ENCODE peak calls at places on chromosomes 13 and 19, in five cellular contexts. One of them, this sample, is unnamed.

GRCh38 chr19:30253581-30253996 is 118.6 kb upstream of the ZNF536 start:
- DNase-seq in H9: no peak
- DNase-seq in H1: no peak
- DNase-seq in IMR-90: no peak
- DNase-seq in mesenchymal stem cell: no peak
- DNase-seq in this sample: no peak

GRCh38 chr19:11177592-11177991 is 19.8 kb downstream of the KANK2 start:
- DNase-seq in mesenchymal stem cell: no peak
- DNase-seq in IMR-90: no peak
- DNase-seq in H9: no peak
- DNase-seq in H1: no peak
- DNase-seq in this sample: no peak

GRCh38 chr19:13033819-13034611 is 38.7 kb downstream of the NFIX start:
- DNase-seq in mesenchymal stem cell: peak
- DNase-seq in IMR-90: peak
- DNase-seq in H1: peak
- DNase-seq in H9: peak
- DNase-seq in this sample: no peak

GRCh38 chr19:45376045-45376724 is 5.8 kb upstream of the ERCC2 start:
- DNase-seq in H1: peak
- DNase-seq in mesenchymal stem cell: peak
- DNase-seq in IMR-90: peak
- DNase-seq in H9: peak
- DNase-seq in this sample: peak

GRCh38 chr19:21084343-21084742 is 2.3 kb downstream of the ZNF714 start:
- DNase-seq in IMR-90: peak
- DNase-seq in H9: no peak
- DNase-seq in mesenchymal stem cell: peak
- DNase-seq in H1: no peak
- DNase-seq in this sample: no peak

GRCh38 chr19:23263870-23264590 is 13.8 kb upstream of the ZNF724 start:
- DNase-seq in IMR-90: no peak
- DNase-seq in mesenchymal stem cell: no peak
- DNase-seq in H1: no peak
- DNase-seq in H9: no peak
- DNase-seq in this sample: no peak

GRCh38 chr13:40665061-40665753 is 1.2 kb downstream of the FOXO1 start:
- DNase-seq in H1: peak
- DNase-seq in mesenchymal stem cell: peak
- DNase-seq in H9: no peak
- DNase-seq in IMR-90: no peak
- DNase-seq in this sample: peak

GRCh38 chr13:31908696-31909386 is 122.7 kb upstream of the FRY start:
- DNase-seq in IMR-90: no peak
- DNase-seq in H9: no peak
- DNase-seq in mesenchymal stem cell: no peak
- DNase-seq in H1: no peak
- DNase-seq in this sample: no peak

GRCh38 chr13:19646062-19646461 is 12.6 kb downstream of the MPHOSPH8 start:
- DNase-seq in H9: no peak
- DNase-seq in IMR-90: no peak
- DNase-seq in H1: no peak
- DNase-seq in mesenchymal stem cell: no peak
- DNase-seq in this sample: no peak

GRCh38 chr19:18665771-18666202 is 17.7 kb upstream of the CRTC1 start:
- DNase-seq in IMR-90: no peak
- DNase-seq in mesenchymal stem cell: no peak
- DNase-seq in H9: no peak
- DNase-seq in H1: no peak
- DNase-seq in this sample: no peak

GRCh38 chr19:40717325-40717879 is 490 bp downstream of the ITPKC start:
- DNase-seq in IMR-90: no peak
- DNase-seq in mesenchymal stem cell: no peak
- DNase-seq in H1: no peak
- DNase-seq in H9: no peak
- DNase-seq in this sample: no peak

GRCh38 chr13:113948034-113948742 is 25.7 kb downstream of the C13orf46 start:
- DNase-seq in IMR-90: no peak
- DNase-seq in mesenchymal stem cell: no peak
- DNase-seq in H9: no peak
- DNase-seq in H1: no peak
- DNase-seq in this sample: no peak

GRCh38 chr13:77113496-77113895 is 86.5 kb upstream of the FBXL3 start:
- DNase-seq in H1: no peak
- DNase-seq in mesenchymal stem cell: peak
- DNase-seq in IMR-90: no peak
- DNase-seq in H9: no peak
- DNase-seq in this sample: no peak

GRCh38 chr13:47917022-47917574 is 84.0 kb downstream of the SUCLA2 start:
- DNase-seq in mesenchymal stem cell: no peak
- DNase-seq in H9: no peak
- DNase-seq in H1: no peak
- DNase-seq in IMR-90: no peak
- DNase-seq in this sample: no peak

GRCh38 chr13:51000576-51001260 is 91.1 kb downstream of the RNASEH2B start:
- DNase-seq in mesenchymal stem cell: peak
- DNase-seq in H9: no peak
- DNase-seq in H1: no peak
- DNase-seq in IMR-90: peak
- DNase-seq in this sample: no peak

GRCh38 chr13:75910591-75910990 is 274.5 kb downstream of the LMO7 start:
- DNase-seq in H1: no peak
- DNase-seq in mesenchymal stem cell: no peak
- DNase-seq in IMR-90: no peak
- DNase-seq in H9: no peak
- DNase-seq in this sample: no peak

GRCh38 chr13:42337808-42338600 is 66.1 kb downstream of the AKAP11 start:
- DNase-seq in IMR-90: no peak
- DNase-seq in H1: no peak
- DNase-seq in H9: no peak
- DNase-seq in mesenchymal stem cell: peak
- DNase-seq in this sample: no peak

GRCh38 chr13:49421391-49421790 is 22.5 kb downstream of the CAB39L start:
- DNase-seq in H9: peak
- DNase-seq in IMR-90: no peak
- DNase-seq in H1: peak
- DNase-seq in mesenchymal stem cell: peak
- DNase-seq in this sample: no peak

GRCh38 chr19:11657307-11657706 is 60.0 kb downstream of the ZNF627 start:
- DNase-seq in H9: no peak
- DNase-seq in mesenchymal stem cell: no peak
- DNase-seq in H1: no peak
- DNase-seq in IMR-90: no peak
- DNase-seq in this sample: no peak

GRCh38 chr19:23070353-23070781 is 46.5 kb upstream of the ZNF730 start:
- DNase-seq in mesenchymal stem cell: no peak
- DNase-seq in H9: peak
- DNase-seq in IMR-90: peak
- DNase-seq in H1: peak
- DNase-seq in this sample: no peak

GRCh38 chr13:95117092-95117491 is 184.2 kb downstream of the ABCC4 start:
- DNase-seq in H1: no peak
- DNase-seq in H9: no peak
- DNase-seq in IMR-90: no peak
- DNase-seq in mesenchymal stem cell: no peak
- DNase-seq in this sample: no peak

GRCh38 chr19:5130371-5131030 is 161.6 kb downstream of the KDM4B start:
- DNase-seq in H9: no peak
- DNase-seq in IMR-90: no peak
- DNase-seq in H1: no peak
- DNase-seq in mesenchymal stem cell: no peak
- DNase-seq in this sample: no peak

GRCh38 chr19:34269968-34270621 is 15.7 kb downstream of the GARRE1 start:
- DNase-seq in mesenchymal stem cell: peak
- DNase-seq in H9: peak
- DNase-seq in IMR-90: peak
- DNase-seq in H1: no peak
- DNase-seq in this sample: no peak

GRCh38 chr13:26460652-26461051 is 96.8 kb upstream of the WASF3 start:
- DNase-seq in IMR-90: peak
- DNase-seq in H1: no peak
- DNase-seq in mesenchymal stem cell: peak
- DNase-seq in H9: no peak
- DNase-seq in this sample: no peak

GRCh38 chr13:109253316-109253715 is 533.1 kb downstream of the IRS2 start:
- DNase-seq in H1: no peak
- DNase-seq in H9: no peak
- DNase-seq in IMR-90: no peak
- DNase-seq in mesenchymal stem cell: no peak
- DNase-seq in this sample: no peak

GRCh38 chr13:109255457-109255856 is 530.9 kb downstream of the IRS2 start:
- DNase-seq in H9: no peak
- DNase-seq in H1: no peak
- DNase-seq in mesenchymal stem cell: no peak
- DNase-seq in IMR-90: no peak
- DNase-seq in this sample: no peak

GRCh38 chr13:109251958-109252357 is 534.4 kb downstream of the IRS2 start:
- DNase-seq in H9: no peak
- DNase-seq in H1: no peak
- DNase-seq in mesenchymal stem cell: no peak
- DNase-seq in IMR-90: no peak
- DNase-seq in this sample: no peak

GRCh38 chr13:109254271-109254670 is 532.1 kb downstream of the IRS2 start:
- DNase-seq in H1: no peak
- DNase-seq in IMR-90: no peak
- DNase-seq in H9: no peak
- DNase-seq in mesenchymal stem cell: no peak
- DNase-seq in this sample: no peak

GRCh38 chr13:109256866-109257760 is 529.3 kb downstream of the IRS2 start:
- DNase-seq in mesenchymal stem cell: peak
- DNase-seq in H1: no peak
- DNase-seq in H9: no peak
- DNase-seq in IMR-90: peak
- DNase-seq in this sample: no peak
- H2BK15ac ChIP-seq in mesenchymal stem cell: no peak
- H2BK15ac ChIP-seq in H1: no peak
- H2BK15ac ChIP-seq in H9: no peak
- H2BK15ac ChIP-seq in IMR-90: peak
- H2BK15ac ChIP-seq in this sample: no peak

GRCh38 chr13:44434441-44435141 is 61.0 kb downstream of the SERP2 start:
- DNase-seq in H9: no peak
- DNase-seq in IMR-90: no peak
- DNase-seq in mesenchymal stem cell: no peak
- DNase-seq in H1: no peak
- DNase-seq in this sample: no peak

GRCh38 chr13:44437356-44438233 is 64.0 kb downstream of the SERP2 start:
- DNase-seq in H1: no peak
- DNase-seq in mesenchymal stem cell: peak
- DNase-seq in IMR-90: peak
- DNase-seq in H9: no peak
- DNase-seq in this sample: peak

GRCh38 chr13:44436589-44437337 is 63.1 kb downstream of the SERP2 start:
- DNase-seq in H1: peak
- DNase-seq in IMR-90: peak
- DNase-seq in H9: peak
- DNase-seq in mesenchymal stem cell: peak
- DNase-seq in this sample: peak

GRCh38 chr13:44433863-44434262 is 60.2 kb downstream of the SERP2 start:
- DNase-seq in H9: no peak
- DNase-seq in H1: no peak
- DNase-seq in IMR-90: no peak
- DNase-seq in mesenchymal stem cell: no peak
- DNase-seq in this sample: no peak

DNA sequence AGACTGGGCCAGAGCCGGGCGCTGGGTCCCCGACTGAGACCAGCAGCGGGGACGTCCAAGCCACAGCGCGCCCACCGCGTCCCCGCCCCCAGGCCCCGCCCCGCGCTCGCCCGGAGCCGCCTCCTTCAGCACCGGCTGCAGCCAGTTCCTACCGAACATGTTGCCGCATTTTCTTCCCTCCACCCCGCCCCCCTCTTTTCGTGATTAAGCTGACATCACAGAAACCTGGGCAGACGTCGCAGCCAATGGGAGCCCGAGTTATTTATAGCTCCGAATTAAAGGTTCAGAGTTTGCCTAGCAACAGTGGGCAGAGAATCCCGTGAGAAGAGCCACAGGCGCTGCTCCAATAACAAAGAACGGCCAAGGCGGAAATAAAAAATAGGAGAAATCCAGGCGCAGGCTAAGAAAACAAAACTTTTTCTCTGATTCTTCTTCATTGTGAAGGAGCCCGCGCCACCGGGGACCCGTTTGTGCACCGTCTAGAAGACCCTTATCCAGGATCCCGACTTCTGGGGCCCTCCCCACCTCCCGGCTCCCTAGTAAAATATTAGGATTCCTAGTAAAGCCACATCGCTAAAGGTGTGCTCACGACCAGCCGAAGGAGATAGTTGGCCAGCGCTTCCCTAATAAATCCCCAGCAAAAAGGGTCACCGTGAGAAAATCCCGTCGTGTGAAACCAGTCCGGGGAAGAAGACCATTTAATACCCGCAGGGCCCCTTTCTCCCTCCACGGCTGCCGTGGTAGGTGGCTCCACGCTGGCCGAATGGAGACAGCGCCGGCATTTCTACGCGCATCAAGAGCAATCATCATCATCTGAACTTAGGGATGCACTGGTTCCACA is 61.7 kb downstream of the SERP2 start:
- DNase-seq in H9: peak
- DNase-seq in H1: peak
- DNase-seq in mesenchymal stem cell: peak
- DNase-seq in IMR-90: peak
- DNase-seq in this sample: peak
- H4K8ac ChIP-seq in H9: no peak
- H4K8ac ChIP-seq in H1: peak
- H4K8ac ChIP-seq in mesenchymal stem cell: peak
- H4K8ac ChIP-seq in IMR-90: peak
- H4K8ac ChIP-seq in this sample: no peak

GRCh38 chr19:17254636-17255035 is 8.9 kb upstream of the NR2F6 start:
- DNase-seq in H1: no peak
- DNase-seq in IMR-90: no peak
- DNase-seq in H9: no peak
- DNase-seq in mesenchymal stem cell: no peak
- DNase-seq in this sample: no peak
- H3K14ac ChIP-seq in H1: no peak
- H3K14ac ChIP-seq in IMR-90: no peak
- H3K14ac ChIP-seq in H9: no peak
- H3K14ac ChIP-seq in mesenchymal stem cell: no peak
- H3K14ac ChIP-seq in this sample: no peak

DNA sequence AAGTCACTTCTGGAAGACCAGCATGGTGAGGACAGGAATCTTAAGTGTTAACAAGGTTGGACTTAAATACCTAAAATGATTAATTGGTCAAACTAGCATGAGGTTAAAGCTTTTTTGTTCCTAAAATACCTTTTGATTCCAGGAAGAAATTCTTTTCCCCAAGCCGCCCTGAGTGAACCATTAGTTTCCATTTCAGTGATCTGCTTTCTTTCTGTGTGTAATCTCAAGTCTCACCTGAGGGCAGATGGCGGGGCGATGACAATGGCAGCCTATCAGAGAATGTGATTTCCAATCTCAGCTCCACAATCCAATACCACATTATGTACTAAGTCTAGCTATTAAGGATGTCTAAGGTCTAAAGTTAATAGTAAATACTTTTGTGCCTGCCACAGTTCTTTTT is 390.9 kb upstream of the SGCG start:
- DNase-seq in mesenchymal stem cell: no peak
- DNase-seq in H1: no peak
- DNase-seq in IMR-90: no peak
- DNase-seq in H9: no peak
- DNase-seq in this sample: no peak
- H2BK15ac ChIP-seq in mesenchymal stem cell: no peak
- H2BK15ac ChIP-seq in H1: no peak
- H2BK15ac ChIP-seq in IMR-90: no peak
- H2BK15ac ChIP-seq in H9: no peak
- H2BK15ac ChIP-seq in this sample: no peak

GRCh38 chr19:46860846-46861690 is at the start of gene ARHGAP35:
- DNase-seq in H1: peak
- DNase-seq in H9: peak
- DNase-seq in IMR-90: no peak
- DNase-seq in mesenchymal stem cell: no peak
- DNase-seq in this sample: no peak
- H4K8ac ChIP-seq in H1: peak
- H4K8ac ChIP-seq in H9: no peak
- H4K8ac ChIP-seq in IMR-90: peak
- H4K8ac ChIP-seq in mesenchymal stem cell: peak
- H4K8ac ChIP-seq in this sample: no peak